ENCODE peak calls at places on chromosomes 13 and 19, in five cellular contexts. T is iris pigment epithelial cell; J is CD4-positive, CD25-positive, alpha-beta regulatory T cell; Z is amniotic stem cell; F is activated naive CD8-positive, alpha-beta T cell treated with anti-CD3 and anti-CD28 coated beads for 36 hours. C is an unnamed sample.

GRCh38 chr13:98570929-98571372 is 6.0 kb downstream of the STK24 start:
- DNase-seq in T (peak), J (peak), Z (no peak), F (peak), C (no peak)

GRCh38 chr13:111852701-111853100 is 214.2 kb upstream of the SOX1 start:
- DNase-seq in T (no peak), J (no peak), Z (no peak), F (no peak), C (no peak)

GRCh38 chr13:106117035-106117434 is 418.4 kb downstream of the EFNB2 start:
- DNase-seq in T (peak), J (no peak), Z (no peak), F (no peak), C (no peak)

GRCh38 chr19:4108767-4109625 is 14.9 kb downstream of the MAP2K2 start:
- DNase-seq in T (no peak), J (peak), Z (no peak), F (peak), C (no peak)

GRCh38 chr13:22487932-22488331 is 692.8 kb upstream of the SGCG start:
- DNase-seq in T (peak), J (no peak), Z (no peak), F (no peak), C (no peak)

GRCh38 chr19:40141546-40141945 is 49.7 kb upstream of the MAP3K10 start:
- DNase-seq in T (no peak), J (no peak), Z (no peak), F (no peak), C (no peak)

GRCh38 chr13:24670174-24670573 is 10.0 kb upstream of the ATP12A start:
- DNase-seq in T (no peak), J (no peak), Z (no peak), F (no peak), C (no peak)

GRCh38 chr13:31424130-31424729 is 224.5 kb downstream of the B3GLCT start:
- DNase-seq in T (peak), J (peak), Z (peak), F (peak), C (peak)

GRCh38 chr13:25037057-25037813 is 58.7 kb upstream of the PABPC3 start:
- DNase-seq in T (peak), J (peak), Z (peak), F (peak), C (no peak)

GRCh38 chr19:11446652-11447301 is 11.3 kb downstream of the PRKCSH start:
- DNase-seq in T (no peak), J (peak), Z (no peak), F (peak), C (no peak)

GRCh38 chr13:45521292-45521691 is 56.6 kb downstream of the COG3 start:
- DNase-seq in T (peak), J (no peak), Z (peak), F (no peak), C (no peak)

GRCh38 chr13:75544681-75545333 is 4.8 kb upstream of the UCHL3 start:
- DNase-seq in T (peak), J (no peak), Z (no peak), F (no peak), C (peak)

GRCh38 chr13:26619321-26619720 is 61.8 kb downstream of the WASF3 start:
- DNase-seq in T (peak), J (no peak), Z (no peak), F (no peak), C (no peak)

GRCh38 chr19:40763963-40764362 is 11.4 kb upstream of the MIA start:
- DNase-seq in T (no peak), J (no peak), Z (no peak), F (peak), C (no peak)

GRCh38 chr19:50803633-50804419 is 13.6 kb downstream of the ACP4 start:
- DNase-seq in T (peak), J (peak), Z (no peak), F (peak), C (no peak)

GRCh38 chr19:37907735-37908066 is 693 bp downstream of the SIPA1L3 start:
- DNase-seq in T (no peak), J (no peak), Z (no peak), F (no peak), C (no peak)

GRCh38 chr19:5951338-5951861 is 26.5 kb downstream of the RANBP3 start:
- DNase-seq in T (no peak), J (no peak), Z (no peak), F (no peak), C (no peak)

GRCh38 chr19:42184401-42184861 is 33.0 kb downstream of the DEDD2 start:
- DNase-seq in T (peak), J (peak), Z (peak), F (peak), C (peak)

GRCh38 chr13:57739089-57739488 is 107.5 kb downstream of the PCDH17 start:
- DNase-seq in T (no peak), J (no peak), Z (no peak), F (no peak), C (no peak)

GRCh38 chr13:27347373-27347772 is 76.7 kb downstream of the RASL11A start:
- DNase-seq in T (no peak), J (no peak), Z (no peak), F (no peak), C (no peak)

GRCh38 chr13:46687810-46688209 is 109.2 kb downstream of the ESD start:
- DNase-seq in T (peak), J (no peak), Z (no peak), F (peak), C (no peak)

GRCh38 chr13:106597190-106597589 is 29.3 kb upstream of the ARGLU1 start:
- DNase-seq in T (no peak), J (no peak), Z (no peak), F (no peak), C (no peak)

GRCh38 chr19:16062789-16063188 is 13.5 kb upstream of the TPM4 start:
- DNase-seq in T (no peak), J (peak), Z (no peak), F (peak), C (no peak)

GRCh38 chr19:13788991-13789390 is 6.3 kb upstream of the ZSWIM4 start:
- DNase-seq in T (peak), J (no peak), Z (no peak), F (no peak), C (no peak)

GRCh38 chr19:55581145-55581827 is 638 bp upstream of the ZNF579 start:
- DNase-seq in T (no peak), J (no peak), Z (no peak), F (no peak), C (no peak)

GRCh38 chr13:36163809-36164308 is 32.7 kb upstream of the DCLK1 start:
- DNase-seq in T (peak), J (no peak), Z (peak), F (no peak), C (no peak)

GRCh38 chr19:11020982-11021759 is 60.3 kb downstream of the SMARCA4 start:
- DNase-seq in T (no peak), J (no peak), Z (no peak), F (no peak), C (no peak)